ENCODE peak calls at places on chromosomes 12 and 14, in seven cellular contexts. Z, Q, F, C, H, G and B are unnamed samples.

GRCh38 chr14:78836777-78837176 is 666.6 kb downstream of the NRXN3 start:
- DNase-seq in Z (no peak), G (peak), H (no peak), Q (peak), F (peak), C (no peak), B (peak)

GRCh38 chr14:100305446-100306255 is 593 bp downstream of the SLC25A29 start:
- DNase-seq in Q (no peak), F (no peak), Z (no peak), H (peak), C (peak), G (peak), B (peak)

GRCh38 chr12:117649796-117650195 is 288.4 kb upstream of the NOS1 start:
- DNase-seq in F (no peak), H (no peak), Z (no peak), C (no peak), Q (no peak), G (no peak), B (no peak)

GRCh38 chr12:124852329-124852831 is 11.3 kb downstream of the SCARB1 start:
- DNase-seq in C (no peak), Q (no peak), Z (no peak), H (no peak), F (no peak), G (no peak), B (no peak)

GRCh38 chr14:47207636-47208035 is 467.8 kb downstream of the MDGA2 start:
- DNase-seq in Z (no peak), C (no peak), G (no peak), Q (no peak), H (no peak), F (no peak), B (no peak)

GRCh38 chr14:62234849-62235248 is 472.6 kb downstream of the SNAPC1 start:
- DNase-seq in H (no peak), Q (no peak), Z (no peak), C (no peak), G (no peak), F (no peak), B (no peak)

GRCh38 chr12:7937867-7938506 is 2.0 kb upstream of the SLC2A3 start:
- DNase-seq in F (peak), H (no peak), C (no peak), Q (no peak), Z (no peak), G (no peak), B (no peak)

GRCh38 chr12:121789800-121790748 is 3.4 kb downstream of the RHOF start:
- DNase-seq in Q (no peak), H (peak), C (peak), Z (no peak), F (no peak), G (peak), B (peak)

GRCh38 chr12:80016684-80017083 is 81.8 kb upstream of the PPP1R12A start:
- DNase-seq in Z (no peak), Q (no peak), G (no peak), H (no peak), C (no peak), F (no peak), B (no peak)

GRCh38 chr12:6542209-6543009 is 8.1 kb downstream of the GAPDH start:
- DNase-seq in H (no peak), G (no peak), F (no peak), C (no peak), Q (no peak), Z (no peak), B (no peak)

GRCh38 chr14:103696466-103697071 is 18.7 kb downstream of the XRCC3 start:
- DNase-seq in C (no peak), G (peak), F (no peak), Q (peak), H (no peak), Z (no peak), B (no peak)

GRCh38 chr12:111768159-111768895 is 1.6 kb downstream of the ALDH2 start:
- DNase-seq in G (no peak), C (no peak), H (no peak), Q (no peak), Z (no peak), F (peak), B (no peak)

GRCh38 chr12:119444462-119445044 is 110.0 kb downstream of the CCDC60 start:
- DNase-seq in H (no peak), F (peak), Q (peak), Z (no peak), G (peak), C (peak), B (peak)

GRCh38 chr12:105064564-105065222 is 19.6 kb downstream of the ALDH1L2 start:
- DNase-seq in H (no peak), Q (no peak), F (peak), C (no peak), G (no peak), Z (no peak), B (no peak)

GRCh38 chr12:32010631-32011030 is 51.4 kb downstream of the RESF1 start:
- DNase-seq in Q (no peak), H (no peak), G (no peak), Z (no peak), F (no peak), C (no peak), B (no peak)

GRCh38 chr12:12913626-12914388 is 22.4 kb downstream of the GPRC5A start:
- DNase-seq in F (no peak), Q (no peak), Z (no peak), C (no peak), G (no peak), H (no peak), B (no peak)

GRCh38 chr12:25552681-25553080 is 402 bp downstream of the LMNTD1 start:
- DNase-seq in C (no peak), Z (no peak), H (no peak), Q (no peak), F (no peak), G (no peak), B (no peak)

GRCh38 chr12:57164966-57165365 is 17.5 kb upstream of the LRP1-AS start:
- DNase-seq in F (no peak), Q (no peak), Z (no peak), H (no peak), C (no peak), G (no peak), B (no peak)

GRCh38 chr14:104576607-104577332 is 2.8 kb upstream of the C14orf180 start:
- DNase-seq in C (no peak), Q (no peak), G (no peak), Z (no peak), H (no peak), F (no peak), B (no peak)

GRCh38 chr14:89933002-89933401 is 21.5 kb downstream of the EFCAB11 start:
- DNase-seq in G (no peak), Q (no peak), F (no peak), H (no peak), C (no peak), Z (no peak), B (no peak)

GRCh38 chr14:87013583-87013982 is 979.4 kb downstream of the GALC start:
- DNase-seq in G (no peak), H (no peak), F (no peak), C (no peak), Q (no peak), Z (no peak), B (no peak)

GRCh38 chr14:95156765-95157194 is 549 bp downstream of the DICER1 start:
- DNase-seq in C (no peak), G (peak), Q (no peak), Z (peak), F (no peak), H (no peak), B (peak)

GRCh38 chr14:93941293-93941910 is 14.3 kb downstream of the FAM181A start:
- DNase-seq in G (no peak), Z (no peak), H (no peak), F (peak), Q (no peak), C (no peak), B (no peak)

GRCh38 chr12:45343269-45344051 is 127.6 kb downstream of the ANO6 start:
- DNase-seq in G (no peak), C (no peak), F (no peak), H (no peak), Q (no peak), Z (no peak), B (no peak)

GRCh38 chr12:93894391-93895095 is 217.4 kb downstream of the CRADD start:
- DNase-seq in Z (no peak), Q (peak), C (no peak), H (no peak), G (no peak), F (no peak), B (peak)

GRCh38 chr14:39303100-39303499 is 69.4 kb downstream of the MIA2 start:
- DNase-seq in Z (no peak), G (no peak), H (no peak), F (no peak), C (no peak), Q (no peak), B (no peak)

GRCh38 chr14:33716921-33717320 is 234.0 kb downstream of the EGLN3 start:
- DNase-seq in Z (no peak), F (no peak), G (no peak), C (no peak), H (no peak), Q (no peak), B (no peak)

GRCh38 chr14:41062826-41063225 is 543.9 kb upstream of the LRFN5 start:
- DNase-seq in G (no peak), H (no peak), F (no peak), C (no peak), Z (no peak), Q (no peak), B (no peak)

GRCh38 chr12:119988788-119989618 is at the start of gene BICDL1:
- DNase-seq in G (peak), Q (no peak), F (peak), H (peak), Z (peak), C (peak), B (peak)